ENCODE peak calls at places on chromosomes 12 and 14, in ten cellular contexts. J, H, R, E, K, L, W, D, C and X are unnamed samples.

GRCh38 chr12:52285172-52285745 is 6.1 kb downstream of the KRT81 start:
- DNase-seq in H (peak), E (no peak), K (peak), D (peak), J (no peak), R (no peak), L (no peak), W (no peak), C (no peak), X (no peak)

GRCh38 chr14:99590746-99591555 is 13.1 kb downstream of the CCDC85C start:
- DNase-seq in R (peak), D (no peak), C (no peak), E (no peak), W (no peak), H (no peak), K (peak), J (no peak), L (no peak), X (no peak)

GRCh38 chr12:108337235-108338223 is 1.6 kb downstream of the CMKLR1 start:
- DNase-seq in E (peak), C (no peak), W (no peak), L (no peak), R (peak), J (no peak), H (no peak), K (no peak), D (peak), X (no peak)

GRCh38 chr14:64720190-64720589 is 16.0 kb downstream of the PLEKHG3 start:
- DNase-seq in L (no peak), R (no peak), D (no peak), E (peak), C (peak), H (no peak), K (peak), W (peak), J (no peak), X (no peak)

GRCh38 chr12:57759360-57759980 is 4.6 kb downstream of the MARCHF9 start:
- DNase-seq in K (no peak), R (peak), D (no peak), E (peak), C (peak), H (no peak), W (no peak), L (no peak), J (no peak), X (no peak)

GRCh38 chr14:76727403-76727802 is 33.9 kb upstream of the VASH1 start:
- DNase-seq in E (no peak), L (no peak), C (no peak), H (no peak), J (no peak), R (no peak), W (no peak), K (no peak), D (no peak), X (no peak)

GRCh38 chr14:54108481-54109471 is 152.2 kb upstream of the BMP4 start:
- DNase-seq in C (no peak), J (no peak), R (peak), H (no peak), K (peak), D (no peak), E (peak), L (no peak), W (peak), X (no peak)

GRCh38 chr14:68789798-68790655 is 2.8 kb downstream of the ZFP36L1 start:
- DNase-seq in C (peak), H (no peak), J (no peak), L (no peak), D (no peak), R (peak), K (no peak), E (no peak), W (no peak), X (no peak)

GRCh38 chr14:59215353-59215752 is 26.9 kb downstream of the DAAM1 start:
- DNase-seq in R (peak), W (no peak), K (no peak), D (no peak), C (peak), E (peak), L (peak), H (peak), J (no peak), X (peak)

GRCh38 chr14:101507306-101508150 is 53.8 kb upstream of the DIO3 start:
- DNase-seq in C (no peak), H (no peak), D (no peak), J (no peak), R (no peak), W (no peak), E (no peak), L (peak), K (no peak), X (no peak)

GRCh38 chr12:125287155-125287847 is 222.1 kb downstream of the AACS start:
- DNase-seq in R (no peak), E (no peak), L (no peak), K (no peak), H (no peak), C (no peak), W (no peak), J (no peak), D (peak), X (no peak)

GRCh38 chr12:70645494-70646317 is 8.5 kb upstream of the PTPRB start:
- DNase-seq in J (no peak), E (peak), W (peak), L (peak), H (peak), C (peak), K (peak), D (no peak), R (peak), X (no peak)

GRCh38 chr12:80157640-80158039 is 58.3 kb downstream of the OTOGL start:
- DNase-seq in C (no peak), E (no peak), L (no peak), W (no peak), R (no peak), J (no peak), K (no peak), D (no peak), H (no peak), X (no peak)

GRCh38 chr12:52207895-52208294 is 16.1 kb upstream of the KRT80 start:
- DNase-seq in H (no peak), K (no peak), C (peak), W (no peak), L (peak), J (no peak), E (no peak), R (peak), D (no peak), X (no peak)

GRCh38 chr14:102015045-102015685 is 50.8 kb downstream of the DYNC1H1 start:
- DNase-seq in K (no peak), H (no peak), E (no peak), R (no peak), W (no peak), J (no peak), D (no peak), C (no peak), L (no peak), X (no peak)

GRCh38 chr12:47551426-47551851 is 154.4 kb downstream of the RPAP3 start:
- DNase-seq in R (peak), H (peak), K (peak), C (no peak), J (no peak), W (no peak), D (no peak), L (no peak), E (no peak), X (no peak)

GRCh38 chr12:47034661-47035060 is 44.8 kb upstream of the PCED1B start:
- DNase-seq in L (no peak), H (no peak), E (no peak), C (no peak), J (no peak), W (no peak), K (no peak), D (no peak), R (peak), X (no peak)

GRCh38 chr14:30243157-30243556 is 315.5 kb upstream of the PRKD1 start:
- DNase-seq in K (no peak), H (no peak), D (no peak), J (no peak), R (no peak), C (no peak), E (no peak), L (no peak), W (no peak), X (no peak)

GRCh38 chr12:31874961-31875608 is 84.1 kb upstream of the RESF1 start:
- DNase-seq in C (peak), E (no peak), J (no peak), H (peak), L (peak), W (no peak), D (peak), R (peak), K (peak), X (no peak)

GRCh38 chr12:4037747-4038312 is 164.6 kb upstream of the PARP11 start:
- DNase-seq in R (peak), J (no peak), H (no peak), K (peak), W (no peak), E (peak), L (no peak), C (peak), D (no peak), X (no peak)
- TF ChIP-seq CTCF in R (peak), J (peak), H (peak), K (peak), W (peak), E (peak), L (peak), C (peak), D (peak), X (peak)

GRCh38 chr14:20198991-20199390 is 8.3 kb downstream of the OR11G2 start:
- DNase-seq in L (no peak), K (no peak), H (no peak), D (no peak), C (no peak), W (no peak), R (no peak), E (no peak), J (no peak), X (no peak)

GRCh38 chr14:20194101-20194500 is 3.4 kb downstream of the OR11G2 start:
- DNase-seq in J (no peak), C (no peak), L (no peak), W (no peak), K (no peak), E (no peak), D (no peak), R (no peak), H (no peak), X (no peak)

GRCh38 chr14:20191396-20191795 is 700 bp downstream of the OR11G2 start:
- DNase-seq in L (no peak), E (no peak), J (no peak), D (no peak), H (no peak), W (no peak), K (no peak), C (no peak), R (no peak), X (no peak)

GRCh38 chr14:20197459-20197858 is 6.8 kb downstream of the OR11G2 start:
- DNase-seq in W (no peak), H (no peak), R (no peak), C (no peak), E (no peak), J (no peak), K (no peak), D (no peak), L (peak), X (no peak)

GRCh38 chr14:20195911-20196310 is 5.2 kb downstream of the OR11G2 start:
- DNase-seq in D (no peak), J (no peak), L (no peak), C (no peak), K (no peak), E (no peak), R (no peak), W (no peak), H (no peak), X (no peak)
- TF ChIP-seq CTCF in D (no peak), J (no peak), L (no peak), C (no peak), K (no peak), E (no peak), R (no peak), W (no peak), H (no peak), X (no peak)

GRCh38 chr12:121156365-121156764 is 23.7 kb downstream of the P2RX7 start:
- DNase-seq in W (no peak), C (no peak), D (no peak), L (no peak), E (no peak), H (no peak), K (no peak), J (no peak), R (no peak), X (no peak)

GRCh38 chr12:121159467-121160307 is 27.0 kb downstream of the P2RX7 start:
- DNase-seq in E (no peak), L (no peak), R (no peak), C (no peak), D (peak), J (no peak), H (no peak), W (no peak), K (no peak), X (no peak)

GRCh38 chr12:121158085-121158484 is 25.4 kb downstream of the P2RX7 start:
- DNase-seq in H (no peak), L (no peak), W (no peak), D (no peak), J (no peak), R (no peak), E (no peak), K (no peak), C (no peak), X (no peak)

DNA sequence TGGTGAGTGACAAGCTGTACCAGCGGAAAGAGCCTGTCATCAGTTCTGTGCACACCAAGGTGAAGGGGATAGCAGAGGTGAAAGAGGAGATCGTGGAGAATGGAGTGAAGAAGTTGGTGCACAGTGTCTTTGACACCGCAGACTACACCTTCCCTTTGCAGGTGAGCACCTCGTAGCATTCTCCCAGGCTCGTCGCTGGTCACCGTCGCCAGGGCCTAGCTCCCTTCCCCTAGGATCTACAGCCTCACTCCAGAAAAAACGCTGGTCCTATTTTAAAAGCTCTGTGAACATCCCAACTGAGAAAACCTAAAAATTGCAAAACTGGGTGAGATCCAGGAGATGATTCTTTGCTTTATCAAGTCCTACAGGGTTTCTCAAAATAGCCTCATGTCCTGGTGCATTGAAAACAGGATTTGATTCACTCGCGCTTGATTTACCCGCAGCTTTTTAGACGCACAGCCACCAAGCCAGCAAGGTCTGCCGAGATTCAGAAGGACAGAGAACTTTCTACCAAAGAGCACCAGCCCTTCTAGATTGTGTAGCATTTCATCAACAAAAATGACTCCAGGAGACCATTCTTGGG is 22.2 kb downstream of the P2RX7 start:
- DNase-seq in E (no peak), J (no peak), H (no peak), K (no peak), L (no peak), D (no peak), C (no peak), W (no peak), R (no peak), X (no peak)
- TF ChIP-seq CTCF in E (no peak), J (no peak), H (no peak), K (no peak), L (no peak), D (no peak), C (no peak), W (no peak), R (no peak), X (no peak)

GRCh38 chr14:34982421-34983147 is at the start of gene SRP54:
- DNase-seq in L (peak), R (peak), D (peak), E (peak), J (peak), C (peak), H (peak), W (peak), K (peak), X (peak)
- TF ChIP-seq CTCF in L (no peak), R (peak), D (peak), E (peak), J (no peak), C (peak), H (peak), W (peak), K (no peak), X (peak)

DNA sequence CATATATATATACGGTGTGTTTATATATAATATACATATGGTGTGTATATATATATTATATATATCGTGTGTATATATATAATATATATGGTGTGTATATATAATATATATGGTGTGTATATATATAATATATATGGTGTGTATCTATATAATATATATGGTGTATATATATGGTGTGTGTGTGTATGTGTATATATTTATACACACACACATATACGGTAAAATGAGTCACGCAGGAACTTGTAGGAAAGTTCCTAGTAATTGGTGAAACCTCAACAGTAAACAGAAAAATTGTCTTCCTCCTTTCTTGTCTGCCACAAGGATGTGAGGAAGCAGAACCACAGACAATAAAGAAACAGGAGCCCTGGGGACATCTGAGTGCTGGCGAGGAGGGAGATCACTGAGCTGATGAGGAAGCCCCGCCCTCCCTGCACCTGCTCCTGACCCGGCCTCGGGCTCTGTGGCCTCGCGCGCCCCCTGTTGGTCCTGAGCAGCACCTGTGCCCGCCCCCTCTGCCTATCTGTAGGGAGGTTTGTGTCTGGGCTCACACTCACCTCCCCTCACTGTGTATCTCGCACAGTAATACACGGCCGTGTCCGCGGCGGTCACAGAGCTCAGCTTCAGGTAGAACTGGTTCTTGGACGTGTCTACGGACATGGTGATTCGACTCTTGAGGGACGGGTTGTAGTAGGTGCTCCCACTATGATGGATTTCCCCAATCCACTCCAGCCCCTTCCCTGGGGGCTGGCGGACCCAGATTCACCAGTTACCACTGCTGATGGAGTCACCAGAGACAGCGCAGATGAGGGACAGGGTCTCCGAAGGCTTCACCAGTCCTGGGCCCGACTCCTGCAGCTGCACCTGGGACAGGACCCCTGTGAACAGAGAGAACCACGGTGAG is 1079.4 kb downstream of the TMEM121 start:
- DNase-seq in J (no peak), L (peak), R (no peak), D (peak), W (no peak), H (no peak), C (peak), K (no peak), E (peak), X (no peak)
- TF ChIP-seq CTCF in J (no peak), L (no peak), R (no peak), D (peak), W (no peak), H (no peak), C (no peak), K (no peak), E (peak), X (no peak)

DNA sequence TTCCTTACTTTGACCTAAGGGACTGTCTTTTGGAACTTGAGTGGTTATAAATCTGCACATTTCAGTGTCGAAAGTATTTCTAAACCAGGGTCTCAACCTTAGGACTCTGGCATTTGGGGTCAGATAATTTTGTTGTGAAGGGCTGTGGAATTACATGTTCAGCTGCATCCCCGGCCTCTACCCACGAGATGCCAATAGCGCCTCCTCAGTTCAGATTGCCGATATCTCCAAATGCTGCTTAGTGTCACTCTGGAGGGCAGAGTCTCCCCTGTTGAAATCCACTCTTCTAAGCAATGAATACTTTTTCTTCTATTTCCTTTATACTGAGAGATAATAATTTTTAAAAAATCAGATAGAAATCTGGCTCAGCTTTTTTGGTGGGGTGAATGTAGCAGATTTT is 379.4 kb upstream of the RGS6 start:
- DNase-seq in D (no peak), R (no peak), L (no peak), K (no peak), H (no peak), C (no peak), E (no peak), W (no peak), J (no peak), X (no peak)
- TF ChIP-seq CTCF in D (no peak), R (no peak), L (no peak), K (peak), H (no peak), C (no peak), E (no peak), W (no peak), J (no peak), X (no peak)

GRCh38 chr12:130351331-130351730 is 13.6 kb downstream of the PIWIL1 start:
- DNase-seq in W (no peak), C (no peak), H (no peak), J (no peak), L (no peak), D (no peak), E (no peak), K (no peak), R (no peak), X (no peak)
- TF ChIP-seq CTCF in W (no peak), C (no peak), H (no peak), J (no peak), L (no peak), D (no peak), E (no peak), K (no peak), R (no peak), X (no peak)